ENCODE peak calls at places on chromosomes 11 and 22, in six cellular contexts. G is spleen, N is body of pancreas, Y is tibial nerve, M is esophagus squamous epithelium, S is heart left ventricle. Q is an unnamed sample.

GRCh38 chr11:70159612-70160570 is 43.2 kb upstream of the FADD start:
- DNase-seq in G (no peak), N (no peak), Y (no peak), M (no peak), S (no peak), Q (peak; percentile 73)

GRCh38 chr22:45604239-45604711 is 67.4 kb upstream of the ATXN10 start:
- DNase-seq in G (no peak), N (no peak), Y (no peak), M (no peak), S (no peak), Q (peak; percentile 46)

GRCh38 chr11:45543808-45544422 is 121.5 kb downstream of the CHST1 start:
- DNase-seq in G (no peak), N (no peak), Y (no peak), M (no peak), S (no peak), Q (no peak)

GRCh38 chr11:61145228-61146005 is 15.8 kb downstream of the VPS37C start:
- DNase-seq in G (peak; percentile 47), N (no peak), Y (no peak), M (no peak), S (no peak), Q (no peak)

GRCh38 chr11:44764583-44764982 is 37.8 kb downstream of the TSPAN18 start:
- DNase-seq in G (no peak), N (no peak), Y (no peak), M (no peak), S (no peak), Q (peak; percentile 71)

GRCh38 chr11:47148903-47149535 is 27.7 kb downstream of the ARFGAP2 start:
- DNase-seq in G (no peak), N (peak; percentile 85), Y (peak; percentile 41), M (no peak), S (no peak), Q (no peak)

GRCh38 chr11:129225190-129225589 is 33.1 kb upstream of the ARHGAP32 start:
- DNase-seq in G (no peak), N (no peak), Y (no peak), M (no peak), S (no peak), Q (no peak)

GRCh38 chr11:2092956-2093412 is 46.2 kb downstream of the IGF2 start:
- DNase-seq in G (peak; percentile 74), N (peak; percentile 96), Y (no peak), M (no peak), S (peak; percentile 76), Q (peak; percentile 79)

GRCh38 chr22:17098379-17098819 is 13.6 kb downstream of the IL17RA start:
- DNase-seq in G (peak; percentile 73), N (no peak), Y (no peak), M (no peak), S (no peak), Q (no peak)

GRCh38 chr11:38323961-38324761 is 1726.1 kb upstream of the RAG2 start:
- DNase-seq in G (no peak), N (no peak), Y (no peak), M (no peak), S (no peak), Q (no peak)

GRCh38 chr11:2548596-2548995 is 103.8 kb downstream of the KCNQ1 start:
- DNase-seq in G (peak; percentile 41), N (no peak), Y (no peak), M (no peak), S (no peak), Q (no peak)

GRCh38 chr11:86174101-86175046 is 70.2 kb upstream of the EED start:
- DNase-seq in G (no peak), N (peak; percentile 30), Y (peak; percentile 27), M (peak; percentile 25), S (peak; percentile 85), Q (peak; percentile 61)

GRCh38 chr11:88555018-88555828 is 217.7 kb upstream of the CTSC start:
- DNase-seq in G (no peak), N (no peak), Y (peak; percentile 17), M (no peak), S (no peak), Q (peak; percentile 73)

GRCh38 chr11:59267196-59267595 is 54.5 kb upstream of the MPEG1 start:
- DNase-seq in G (no peak), N (no peak), Y (no peak), M (no peak), S (no peak), Q (no peak)

GRCh38 chr22:42834177-42834949 is 22.7 kb downstream of the ARFGAP3 start:
- DNase-seq in G (no peak), N (no peak), Y (no peak), M (no peak), S (no peak), Q (no peak)

GRCh38 chr11:123454060-123454651 is 24.1 kb downstream of the GRAMD1B start:
- DNase-seq in G (no peak), N (no peak), Y (no peak), M (no peak), S (no peak), Q (no peak)

GRCh38 chr11:2768471-2769408 is 68.9 kb upstream of the KCNQ1OT1 start:
- DNase-seq in G (peak; percentile 60), N (no peak), Y (peak; percentile 10), M (no peak), S (no peak), Q (peak; percentile 11)

GRCh38 chr11:128903248-128904041 is 12.3 kb downstream of the KCNJ5 start:
- DNase-seq in G (no peak), N (no peak), Y (no peak), M (no peak), S (peak; percentile 50), Q (peak; percentile 59)

GRCh38 chr11:119473901-119474681 is 51.1 kb upstream of the THY1 start:
- DNase-seq in G (no peak), N (no peak), Y (no peak), M (no peak), S (no peak), Q (no peak)

GRCh38 chr11:19978668-19979518 is 181.4 kb downstream of the DBX1 start:
- DNase-seq in G (no peak), N (no peak), Y (no peak), M (no peak), S (no peak), Q (no peak)

GRCh38 chr11:105177658-105178057 is 38.1 kb upstream of the CARD18 start:
- DNase-seq in G (no peak), N (no peak), Y (no peak), M (no peak), S (no peak), Q (no peak)

DNA sequence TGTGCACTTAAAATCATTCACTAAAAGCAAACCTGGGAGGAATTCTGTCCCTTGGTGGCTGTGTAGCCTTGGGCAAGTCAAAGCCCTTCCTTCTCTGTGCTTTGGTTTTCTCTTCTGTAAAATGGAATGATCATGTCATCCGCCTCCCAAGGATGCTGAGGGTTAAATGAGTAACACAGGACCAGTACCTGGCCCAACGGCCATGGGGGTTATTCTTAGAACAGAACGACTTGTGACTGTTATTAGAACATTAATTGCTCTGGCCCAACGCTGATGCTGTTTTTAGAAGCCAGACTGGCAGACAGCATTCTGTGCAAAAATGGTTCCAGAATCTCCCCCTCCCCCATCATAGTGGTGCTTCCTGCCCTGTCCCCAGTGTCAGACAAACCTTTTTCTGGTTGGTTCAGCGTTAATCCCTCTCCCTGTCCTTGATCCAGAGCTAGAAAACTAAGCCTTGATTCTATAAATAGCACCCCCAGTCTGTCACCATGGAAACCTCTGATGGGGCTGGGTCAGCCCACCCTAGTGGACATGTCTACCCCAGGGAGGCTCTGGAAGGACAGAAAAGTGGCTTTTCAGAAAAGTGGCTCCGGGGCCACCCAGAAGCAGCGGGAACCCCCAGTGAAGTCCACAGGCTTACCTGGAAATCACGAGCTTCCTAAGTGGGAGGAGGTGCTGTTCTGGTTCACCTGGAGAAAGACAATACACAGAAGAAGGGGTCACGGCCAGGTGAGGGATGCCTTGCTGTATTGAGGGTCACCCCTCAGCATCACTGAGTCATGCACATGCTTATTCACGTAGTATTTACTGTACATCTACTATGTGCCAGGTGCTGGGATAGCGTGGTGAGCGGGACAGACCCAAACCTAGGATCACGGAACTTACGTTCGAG is 15.5 kb upstream of the TFIP11 start:
- DNase-seq in G (no peak), N (no peak), Y (no peak), M (no peak), S (peak; percentile 60), Q (no peak)
- TF ChIP-seq POLR2A in G (no peak), N (no peak), Y (no peak), M (no peak), S (no peak), Q (no peak)

GRCh38 chr22:19478466-19479357 is at the start of gene UFD1:
- DNase-seq in G (peak; percentile 95), N (peak; percentile 88), Y (peak; percentile 40), M (no peak), S (peak; percentile 87), Q (peak; percentile 70)

GRCh38 chr22:19480789-19481188 is 1.1 kb downstream of the CDC45 start:
- DNase-seq in G (no peak), N (no peak), Y (no peak), M (no peak), S (no peak), Q (no peak)

GRCh38 chr22:19482297-19482696 is 2.6 kb downstream of the CDC45 start:
- DNase-seq in G (no peak), N (no peak), Y (no peak), M (no peak), S (no peak), Q (no peak)

GRCh38 chr22:19479358-19480172 is at the start of gene CDC45:
- DNase-seq in G (peak; percentile 97), N (peak; percentile 97), Y (peak; percentile 92), M (peak; percentile 74), S (peak; percentile 97), Q (peak; percentile 98)

DNA sequence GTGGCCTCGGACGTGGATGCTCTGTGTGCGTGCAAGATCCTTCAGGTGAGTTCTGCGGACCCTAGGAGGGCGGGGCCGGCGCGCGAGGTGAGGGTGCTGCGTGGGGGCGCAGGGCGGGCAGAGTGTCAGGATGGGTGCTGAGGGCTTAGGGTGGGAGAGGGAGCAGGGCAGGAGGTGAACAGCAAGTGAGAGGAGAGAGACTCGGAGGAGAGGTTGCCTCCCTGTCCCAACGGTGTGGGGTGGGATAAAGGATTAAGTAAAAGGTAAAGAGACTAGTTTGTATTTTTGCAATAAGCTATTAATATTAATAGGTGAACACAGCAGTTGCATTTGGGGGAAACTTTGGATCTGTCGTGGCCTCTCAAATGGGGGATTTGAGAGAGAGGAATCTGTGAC is 451 bp downstream of the CDC45 start:
- DNase-seq in G (no peak), N (no peak), Y (no peak), M (no peak), S (no peak), Q (no peak)
- TF ChIP-seq POLR2A in G (no peak), N (no peak), Y (no peak), M (no peak), S (no peak), Q (no peak)

GRCh38 chr11:10537587-10537986 is 3.4 kb downstream of the RNF141 start:
- DNase-seq in G (no peak), N (no peak), Y (no peak), M (no peak), S (no peak), Q (no peak)
- TF ChIP-seq POLR2A in G (no peak), N (no peak), Y (no peak), M (no peak), S (no peak), Q (no peak)

GRCh38 chr22:34001701-34002466 is 81.6 kb upstream of the LARGE1 start:
- DNase-seq in G (no peak), N (no peak), Y (no peak), M (no peak), S (no peak), Q (no peak)
- TF ChIP-seq POLR2A in G (no peak), N (no peak), Y (no peak), M (no peak), S (no peak), Q (no peak)

GRCh38 chr11:4094348-4095291 is at the start of gene RRM1:
- DNase-seq in G (peak; percentile 96), N (peak; percentile 91), Y (peak; percentile 89), M (peak; percentile 68), S (peak; percentile 96), Q (peak; percentile 99)
- TF ChIP-seq POLR2A in G (peak; percentile 15), N (peak; percentile 20), Y (peak; percentile 69), M (no peak), S (no peak), Q (no peak)